ENCODE peak calls at places on chromosome 1, in seven cellular contexts. B is SJSA1, E is pancreas, Q is stomach, G is mucosa of descending colon, F is IMR-90, D is spleen. H is an unnamed sample.
A peak's percentile ranks its signal among the peaks of the same experiment; 100 is the strongest.

GRCh38 chr1:167225920-167226319 is 5.2 kb downstream of the POU2F1 start:
- DNase-seq in B (no peak), E (no peak), Q (no peak), G (no peak), F (no peak), D (no peak), H (no peak)

GRCh38 chr1:151832318-151832984 is 849 bp upstream of the RORC start:
- DNase-seq in B (no peak), E (peak; percentile 99), Q (peak; percentile 98), G (peak; percentile 90), F (peak; percentile 41), D (no peak), H (peak; percentile 69)

GRCh38 chr1:39105061-39105840 is 79.1 kb downstream of the NDUFS5 start:
- DNase-seq in B (peak; percentile 60), E (peak; percentile 91), Q (peak; percentile 84), G (peak; percentile 88), F (peak; percentile 59), D (peak; percentile 91), H (peak; percentile 89)

GRCh38 chr1:6367381-6368007 is 26.1 kb downstream of the ACOT7 start:
- DNase-seq in B (no peak), E (peak; percentile 75), Q (no peak), G (no peak), F (peak; percentile 51), D (no peak), H (no peak)

GRCh38 chr1:41639332-41639936 is 155.0 kb upstream of the EDN2 start:
- DNase-seq in B (peak; percentile 33), E (no peak), Q (no peak), G (no peak), F (peak; percentile 90), D (no peak), H (peak; percentile 64)

GRCh38 chr1:234962340-234962989 is 166.2 kb downstream of the TOMM20 start:
- DNase-seq in B (peak; percentile 97), E (no peak), Q (no peak), G (no peak), F (peak; percentile 100), D (no peak), H (peak; percentile 98)

GRCh38 chr1:245888809-245889208 is 618.3 kb downstream of the SMYD3 start:
- DNase-seq in B (no peak), E (no peak), Q (no peak), G (no peak), F (peak; percentile 41), D (no peak), H (peak; percentile 36)

GRCh38 chr1:50981741-50982140 is 11.7 kb downstream of the CDKN2C start:
- DNase-seq in B (peak; percentile 78), E (no peak), Q (no peak), G (no peak), F (no peak), D (no peak), H (no peak)

GRCh38 chr1:40049745-40050144 is 9.2 kb downstream of the CAP1 start:
- DNase-seq in B (no peak), E (no peak), Q (no peak), G (no peak), F (peak; percentile 43), D (no peak), H (no peak)

GRCh38 chr1:91730781-91731732 is 154.9 kb downstream of the TGFBR3 start:
- DNase-seq in B (no peak), E (no peak), Q (peak; percentile 75), G (no peak), F (peak; percentile 75), D (no peak), H (peak; percentile 66)

GRCh38 chr1:36342426-36343185 is 19.2 kb upstream of the EVA1B start:
- DNase-seq in B (peak; percentile 83), E (peak; percentile 52), Q (peak; percentile 52), G (peak; percentile 45), F (peak; percentile 67), D (peak; percentile 89), H (peak; percentile 64)

GRCh38 chr1:7430646-7431045 is 340.4 kb upstream of the VAMP3 start:
- DNase-seq in B (no peak), E (no peak), Q (no peak), G (no peak), F (no peak), D (no peak), H (peak; percentile 69)

GRCh38 chr1:160425847-160426246 is 25.5 kb downstream of the VANGL2 start:
- DNase-seq in B (no peak), E (no peak), Q (no peak), G (no peak), F (no peak), D (no peak), H (no peak)

GRCh38 chr1:157137051-157137772 is 983 bp downstream of the ETV3 start:
- DNase-seq in B (peak; percentile 36), E (no peak), Q (no peak), G (peak; percentile 46), F (peak; percentile 28), D (no peak), H (peak; percentile 53)

GRCh38 chr1:6235302-6235680 is 473 bp downstream of the ICMT start:
- DNase-seq in B (no peak), E (peak; percentile 79), Q (no peak), G (peak; percentile 80), F (no peak), D (no peak), H (no peak)

GRCh38 chr1:39609618-39610331 is 29.7 kb downstream of the HEYL start:
- DNase-seq in B (no peak), E (peak; percentile 79), Q (peak; percentile 73), G (peak; percentile 68), F (no peak), D (peak; percentile 91), H (peak; percentile 56)

GRCh38 chr1:37478451-37478871 is 4.1 kb downstream of the ZC3H12A start:
- DNase-seq in B (no peak), E (no peak), Q (peak; percentile 53), G (no peak), F (peak; percentile 77), D (no peak), H (no peak)
- H3K4me1 ChIP-seq in B (peaks cover 64% of the 10 kb centered on the region), E (peaks cover 43% of the 10 kb centered on the region), Q (peaks cover 70% of the 10 kb centered on the region), G (peaks cover 55% of the 10 kb centered on the region), F (peaks cover 48% of the 10 kb centered on the region), D (peaks cover 65% of the 10 kb centered on the region), H (peaks cover 61% of the 10 kb centered on the region)

DNA sequence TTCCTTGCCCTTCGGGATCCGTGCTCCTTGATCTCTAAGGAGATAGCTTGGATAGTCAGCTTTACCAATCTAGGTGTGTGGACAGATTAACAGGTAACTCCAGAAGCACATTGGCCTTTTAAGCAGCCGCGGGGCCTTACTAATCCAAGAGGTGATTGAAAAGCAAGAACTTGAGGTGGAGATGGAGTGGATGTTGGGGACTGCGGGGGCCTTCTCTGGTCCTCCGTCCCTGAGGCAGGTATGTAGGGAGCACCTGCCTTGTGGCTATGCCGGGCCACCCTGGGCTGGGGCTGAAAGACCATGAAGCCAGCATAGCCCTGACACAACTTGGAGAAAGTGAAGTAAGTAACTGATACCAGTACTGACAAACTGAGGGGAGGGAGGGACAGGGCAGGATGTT is 10.6 kb downstream of the SOX13 start:
- DNase-seq in B (no peak), E (peak; percentile 54), Q (no peak), G (no peak), F (no peak), D (no peak), H (no peak)
- H3K4me1 ChIP-seq in B (peaks cover 29% of the 10 kb centered on the region), E (peaks cover 88% of the 10 kb centered on the region), Q (peaks cover 75% of the 10 kb centered on the region), G (peaks cover 37% of the 10 kb centered on the region), F (peaks cover 15% of the 10 kb centered on the region), D (peaks cover 2% of the 10 kb centered on the region), H (peaks cover 48% of the 10 kb centered on the region)

DNA sequence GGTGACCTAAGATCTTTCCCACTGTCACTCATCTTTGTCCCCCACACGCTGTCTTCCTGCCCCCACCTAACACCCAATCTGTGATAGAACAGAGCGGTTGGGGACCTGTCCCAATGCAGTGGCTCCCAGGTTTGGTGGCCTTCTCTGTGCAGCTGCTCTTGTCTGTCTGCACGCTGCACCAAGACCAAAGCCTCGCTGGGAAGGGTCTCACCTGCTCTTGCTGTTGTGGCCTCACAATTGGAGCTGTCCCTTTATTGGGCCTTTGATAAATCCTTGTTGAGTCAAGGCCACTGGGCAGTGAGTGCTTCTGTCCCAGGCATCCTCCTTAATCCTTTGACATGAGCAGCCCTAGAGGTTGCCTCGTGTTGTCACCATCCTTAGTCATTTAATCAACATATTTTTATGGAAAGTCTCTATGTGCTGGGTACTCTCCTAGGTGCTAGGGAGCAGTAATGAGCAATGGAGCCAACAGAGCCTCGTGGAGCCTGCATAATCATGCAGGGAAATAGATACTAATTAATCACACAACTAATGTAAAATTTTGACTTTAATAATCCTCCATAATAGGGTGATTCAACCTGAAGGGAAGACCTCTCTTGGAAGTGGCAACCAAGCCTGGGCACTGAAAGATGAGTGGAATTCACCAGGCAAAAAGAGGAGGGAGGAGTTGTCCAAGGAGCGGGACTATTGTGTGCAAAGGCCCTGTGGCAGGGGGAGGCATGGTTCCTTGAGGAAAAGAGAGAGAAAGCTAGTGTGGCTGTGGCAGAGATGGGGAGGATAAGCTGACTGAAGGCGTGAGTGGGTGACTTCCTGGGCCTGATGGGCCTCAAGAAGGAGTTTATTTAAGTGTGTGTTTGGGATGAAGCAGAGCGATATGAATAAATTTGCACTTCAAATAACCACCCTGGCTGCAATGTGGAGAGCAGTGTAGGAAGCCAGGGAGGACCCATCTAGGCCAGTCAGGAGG is 57.7 kb downstream of the MAN1C1 start:
- DNase-seq in B (no peak), E (no peak), Q (no peak), G (no peak), F (no peak), D (peak; percentile 58), H (no peak)
- H3K4me1 ChIP-seq in B (no peaks in the 10 kb centered on the region), E (no peaks in the 10 kb centered on the region), Q (peaks cover 3% of the 10 kb centered on the region), G (peaks cover 7% of the 10 kb centered on the region), F (peaks cover 14% of the 10 kb centered on the region), D (peaks cover 15% of the 10 kb centered on the region), H (peaks cover 6% of the 10 kb centered on the region)

DNA sequence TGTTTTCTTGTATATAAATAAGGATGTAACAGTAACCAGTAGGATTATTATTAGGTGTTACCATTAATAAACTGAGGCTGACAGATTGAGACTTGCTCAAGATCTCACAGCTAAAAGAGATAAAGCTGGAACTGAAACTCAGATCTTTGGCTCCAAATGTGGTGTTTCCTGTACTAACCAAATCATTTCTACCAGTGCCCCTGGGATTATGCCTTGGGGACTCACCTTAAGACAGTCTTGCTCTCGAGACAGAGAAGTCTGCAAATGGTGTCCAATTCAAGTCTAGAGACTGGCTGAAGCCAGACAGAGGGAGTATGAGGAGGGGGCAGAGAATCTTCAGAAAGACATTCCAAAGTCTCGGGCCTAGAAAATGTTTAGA is 593 bp upstream of the CD53 start:
- DNase-seq in B (no peak), E (no peak), Q (no peak), G (no peak), F (no peak), D (no peak), H (no peak)
- H3K4me1 ChIP-seq in B (no peaks in the 10 kb centered on the region), E (no peaks in the 10 kb centered on the region), Q (no peaks in the 10 kb centered on the region), G (no peaks in the 10 kb centered on the region), F (no peaks in the 10 kb centered on the region), D (peaks cover 12% of the 10 kb centered on the region), H (peaks cover 5% of the 10 kb centered on the region)

GRCh38 chr1:84772428-84772943 is 82.2 kb upstream of the SSX2IP start:
- DNase-seq in B (peak; percentile 61), E (peak; percentile 82), Q (peak; percentile 94), G (peak; percentile 57), F (peak; percentile 78), D (no peak), H (peak; percentile 93)
- H3K4me1 ChIP-seq in B (no peaks in the 10 kb centered on the region), E (no peaks in the 10 kb centered on the region), Q (no peaks in the 10 kb centered on the region), G (peaks cover 3% of the 10 kb centered on the region), F (no peaks in the 10 kb centered on the region), D (no peaks in the 10 kb centered on the region), H (no peaks in the 10 kb centered on the region)

H was measured in adipocyte.